ENCODE peak calls at places on chromosomes 2 and 18, in four cellular contexts. F, I, Z and C are unnamed samples.

GRCh38 chr2:223054193-223054781 is 2.3 kb downstream of the KCNE4 start:
- DNase-seq in I (no peak), F (no peak), Z (peak; percentile 78), C (no peak)

GRCh38 chr18:74604366-74604765 is 6.7 kb downstream of the ZNF407 start:
- DNase-seq in Z (no peak), F (no peak), I (no peak), C (no peak)

GRCh38 chr18:63676526-63676925 is 14.8 kb upstream of the SERPINB3 start:
- DNase-seq in Z (no peak), F (peak; percentile 7), I (peak; percentile 35), C (peak; percentile 71)

GRCh38 chr2:8750221-8750620 is 68.4 kb downstream of the ID2 start:
- DNase-seq in I (no peak), F (no peak), Z (peak; percentile 7), C (no peak)

GRCh38 chr2:238505119-238505891 is 78.6 kb downstream of the ASB1 start:
- DNase-seq in Z (no peak), F (no peak), I (no peak), C (no peak)

GRCh38 chr2:203636896-203637818 is 69.3 kb upstream of the CD28 start:
- DNase-seq in F (no peak), Z (peak; percentile 24), I (peak; percentile 58), C (no peak)

GRCh38 chr2:62435720-62436119 is 70.3 kb downstream of the TMEM17 start:
- DNase-seq in Z (no peak), F (no peak), I (no peak), C (no peak)

GRCh38 chr2:28137221-28137620 is 246.7 kb downstream of the BABAM2 start:
- DNase-seq in F (peak; percentile 54), Z (peak; percentile 91), I (peak; percentile 20), C (peak; percentile 83)

GRCh38 chr2:105400138-105400540 is 1.3 kb upstream of the FHL2 start:
- DNase-seq in F (no peak), Z (no peak), I (no peak), C (no peak)